ENCODE peak calls at places on chromosomes 4 and X, in ten cellular contexts. W, N, H, Y, O, M, A, L, J and I are unnamed samples.

GRCh38 chrX:95076449-95076848 is 1402.4 kb downstream of the FAM133A start:
- DNase-seq in L (no peak), W (no peak), Y (no peak), N (no peak), O (no peak), J (no peak), H (no peak), M (no peak), A (peak; percentile 63), I (no peak)

GRCh38 chr4:159673221-159673620 is 570.3 kb downstream of the RAPGEF2 start:
- DNase-seq in M (no peak), N (no peak), O (no peak), H (no peak), W (no peak), A (no peak), Y (no peak), L (no peak), J (no peak), I (no peak)

GRCh38 chr4:156873776-156874175 is 97.8 kb downstream of the PDGFC start:
- DNase-seq in L (no peak), M (no peak), O (no peak), H (no peak), Y (no peak), A (no peak), W (no peak), N (no peak), J (no peak), I (no peak)

GRCh38 chrX:13432376-13432775 is 112.5 kb upstream of the ATXN3L start:
- DNase-seq in N (no peak), A (no peak), W (no peak), M (no peak), Y (peak; percentile 14), H (peak; percentile 98), O (no peak), L (no peak), J (no peak), I (no peak)

GRCh38 chr4:99949034-99949998 is 759 bp downstream of the H2AZ1 start:
- DNase-seq in H (peak; percentile 95), W (peak; percentile 88), N (peak; percentile 83), J (peak; percentile 88), O (peak; percentile 96), L (peak; percentile 87), Y (peak; percentile 63), M (peak; percentile 94), A (peak; percentile 98), I (peak; percentile 36)

GRCh38 chr4:106806158-106806797 is 229.8 kb downstream of the DKK2 start:
- DNase-seq in Y (no peak), W (no peak), H (no peak), M (no peak), A (no peak), O (no peak), L (no peak), N (no peak), J (no peak), I (no peak)

GRCh38 chr4:153159728-153160221 is 44.5 kb upstream of the TRIM2 start:
- DNase-seq in M (no peak), L (no peak), H (peak; percentile 24), J (no peak), Y (no peak), O (no peak), W (no peak), A (no peak), N (no peak), I (no peak)

GRCh38 chr4:84995386-84995785 is 28.9 kb upstream of the WDFY3 start:
- DNase-seq in H (no peak), W (no peak), J (no peak), N (no peak), Y (no peak), A (no peak), M (no peak), O (no peak), L (no peak), I (no peak)

GRCh38 chr4:88843067-88843723 is 145.6 kb upstream of the NAP1L5 start:
- DNase-seq in W (no peak), L (no peak), Y (no peak), N (no peak), M (no peak), H (peak; percentile 57), J (no peak), O (no peak), A (no peak), I (no peak)

GRCh38 chr4:100257567-100257966 is 67.3 kb upstream of the DDIT4L start:
- DNase-seq in W (no peak), A (peak; percentile 28), M (no peak), H (no peak), N (no peak), Y (no peak), J (no peak), O (no peak), L (no peak), I (no peak)

GRCh38 chr4:3073158-3074077 is 920 bp downstream of the HTT-AS start:
- DNase-seq in J (peak; percentile 51), L (no peak), O (no peak), H (no peak), M (no peak), Y (no peak), N (peak; percentile 43), A (peak; percentile 45), W (no peak), I (no peak)

GRCh38 chrX:146056511-146057081 is 239.0 kb downstream of the SLITRK2 start:
- DNase-seq in M (no peak), N (no peak), Y (no peak), O (no peak), H (no peak), A (no peak), W (no peak), J (no peak), L (no peak), I (no peak)
- H3K27ac ChIP-seq in M (no peak overlapping the region), N (no peak overlapping the region), Y (no peak overlapping the region), O (no peak overlapping the region), H (no peak overlapping the region), A (no peak overlapping the region), W (no peak overlapping the region), J (no peak overlapping the region), L (no peak overlapping the region), I (no peak overlapping the region)

DNA sequence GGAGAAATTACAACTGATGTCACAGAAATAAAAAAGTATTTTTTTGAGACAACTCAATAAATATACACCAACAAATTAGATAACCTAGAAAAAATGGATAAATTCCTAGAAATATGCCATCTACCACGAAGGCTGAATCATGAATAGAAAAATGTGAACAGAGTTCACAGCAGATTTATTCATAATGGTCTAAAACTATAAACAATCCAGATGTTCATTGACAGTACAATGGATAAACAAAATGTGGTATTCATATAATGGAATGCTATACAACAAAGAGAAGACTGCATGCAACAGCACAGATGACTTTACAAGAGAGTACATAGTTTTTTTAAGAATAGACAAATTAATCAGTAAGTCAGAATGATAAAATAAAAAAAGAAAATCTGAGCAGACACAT is 55.2 kb downstream of the CLOCK start:
- DNase-seq in O (no peak), A (no peak), J (no peak), L (no peak), H (peak; percentile 63), N (no peak), Y (no peak), W (no peak), M (no peak), I (no peak)
- H3K27ac ChIP-seq in O (no peak overlapping the region), A (no peak overlapping the region), J (no peak overlapping the region), L (no peak overlapping the region), H (no peak overlapping the region), N (no peak overlapping the region), Y (no peak overlapping the region), W (no peak overlapping the region), M (no peak overlapping the region), I (no peak overlapping the region)

GRCh38 chr4:173466101-173466500 is 63.9 kb downstream of the HAND2 start:
- DNase-seq in M (no peak), H (no peak), Y (no peak), J (no peak), A (no peak), L (no peak), W (no peak), N (no peak), O (no peak), I (no peak)

GRCh38 chr4:173468314-173468713 is 61.7 kb downstream of the HAND2 start:
- DNase-seq in A (no peak), N (no peak), M (no peak), H (no peak), W (no peak), J (no peak), Y (no peak), L (no peak), O (no peak), I (no peak)

GRCh38 chr4:173461170-173461569 is 62.3 kb upstream of the SCRG1 start:
- DNase-seq in O (no peak), A (no peak), M (no peak), L (no peak), N (no peak), W (no peak), H (no peak), J (no peak), Y (no peak), I (no peak)

GRCh38 chr4:173463816-173464215 is 64.9 kb upstream of the SCRG1 start:
- DNase-seq in M (no peak), O (no peak), W (no peak), J (no peak), H (no peak), Y (no peak), L (no peak), N (no peak), A (no peak), I (no peak)

DNA sequence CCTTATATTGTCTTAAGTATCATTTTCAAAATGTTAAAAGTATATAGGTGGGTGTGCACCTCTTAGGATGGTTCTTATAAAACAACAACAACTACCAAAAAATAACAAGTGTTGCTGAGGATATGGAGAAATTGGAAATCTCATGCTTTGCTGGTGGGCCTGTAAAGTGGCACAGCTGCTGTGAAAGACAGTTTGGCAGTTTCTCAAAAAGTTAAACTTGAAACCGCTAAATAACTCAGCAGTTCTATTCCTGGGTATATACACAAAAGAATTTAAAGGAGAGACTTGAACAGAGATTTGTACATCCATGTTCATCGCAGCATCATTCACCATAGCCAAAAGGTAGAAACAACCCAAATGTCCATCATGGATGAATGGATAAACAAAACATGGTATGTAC is 65.5 kb downstream of the HAND2 start:
- DNase-seq in H (no peak), N (no peak), Y (no peak), J (no peak), A (no peak), M (no peak), O (no peak), W (no peak), L (no peak), I (no peak)
- H3K27ac ChIP-seq in H (no peak overlapping the region), N (no peak overlapping the region), Y (no peak overlapping the region), J (no peak overlapping the region), A (no peak overlapping the region), M (no peak overlapping the region), O (no peak overlapping the region), W (no peak overlapping the region), L (no peak overlapping the region), I (no peak overlapping the region)

DNA sequence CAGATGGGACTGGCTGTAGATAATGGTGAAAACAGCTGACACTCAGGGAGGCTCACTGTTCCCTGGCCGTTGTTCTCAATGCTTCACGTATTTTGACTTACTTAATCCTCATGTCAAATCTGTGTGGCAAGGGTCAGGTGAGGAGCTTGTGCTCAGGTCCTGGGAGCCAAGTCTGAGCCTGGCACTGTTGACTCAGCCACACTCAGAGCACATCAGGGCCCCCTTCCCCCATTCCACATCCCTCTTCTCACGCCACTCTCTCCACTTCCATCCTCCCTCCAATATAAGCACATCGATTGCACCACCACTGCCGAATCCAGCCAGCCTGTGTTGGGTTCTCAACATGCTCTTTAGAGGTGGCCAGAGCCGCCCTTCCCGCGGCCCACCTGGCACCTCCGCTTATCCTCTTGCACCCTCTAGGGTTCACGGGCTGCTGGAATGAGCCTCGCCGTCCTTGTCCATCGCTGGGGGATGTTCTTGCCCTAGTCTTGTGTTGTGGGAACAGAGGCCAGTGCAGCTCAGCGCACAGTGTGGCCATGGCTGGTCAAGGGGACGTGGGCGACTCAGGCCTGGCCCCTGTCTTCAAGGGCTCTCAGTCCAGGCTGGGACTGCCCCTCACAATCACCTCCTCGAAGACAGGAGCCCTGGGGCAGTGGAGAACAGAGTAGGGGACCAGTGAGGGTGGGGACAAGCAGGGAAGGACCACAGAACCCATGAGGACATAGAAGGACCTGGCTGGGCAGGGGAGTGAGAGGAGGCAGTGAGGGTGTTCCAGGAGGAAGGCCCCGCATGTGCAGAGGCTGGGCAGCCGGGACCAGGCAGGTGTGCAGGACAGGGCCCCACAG is 40.3 kb downstream of the EVC start:
- DNase-seq in O (no peak), W (no peak), N (no peak), H (peak; percentile 96), A (peak; percentile 23), M (no peak), J (no peak), Y (no peak), L (no peak), I (no peak)
- H3K27ac ChIP-seq in O (no peak overlapping the region), W (no peak overlapping the region), N (no peak overlapping the region), H (peak overlapping the region; percentile 40), A (peak overlapping the region; percentile 76), M (no peak overlapping the region), J (no peak overlapping the region), Y (no peak overlapping the region), L (no peak overlapping the region), I (no peak overlapping the region)